ENCODE peak calls at places on chromosome 4, in six cellular contexts. I, G, E, B, W and V are unnamed samples.

GRCh38 chr4:7523526-7523925 is 88.8 kb upstream of the PSAPL1 start:
- DNase-seq in G (no peak), W (no peak), I (no peak), B (no peak), E (no peak), V (no peak)

GRCh38 chr4:145494666-145495065 is 13.0 kb downstream of the SMAD1 start:
- DNase-seq in I (no peak), E (no peak), B (no peak), W (no peak), G (no peak), V (no peak)

GRCh38 chr4:184680698-184681097 is 31.2 kb downstream of the PRIMPOL start:
- DNase-seq in G (no peak), W (no peak), B (no peak), E (no peak), I (no peak), V (no peak)

GRCh38 chr4:1207157-1207470 is 34.7 kb upstream of the SPON2 start:
- DNase-seq in G (no peak), B (no peak), E (no peak), I (no peak), W (no peak), V (no peak)

GRCh38 chr4:47469951-47470350 is 6.4 kb upstream of the COMMD8 start:
- DNase-seq in G (no peak), E (no peak), W (no peak), B (no peak), I (no peak), V (no peak)

GRCh38 chr4:176547005-176547404 is 227.2 kb downstream of the SPCS3 start:
- DNase-seq in G (no peak), E (no peak), B (no peak), W (no peak), I (no peak), V (no peak)

GRCh38 chr4:167020410-167020809 is 213.9 kb downstream of the SPOCK3 start:
- DNase-seq in B (no peak), W (no peak), E (no peak), G (no peak), I (no peak), V (no peak)

GRCh38 chr4:104425003-104425402 is 69.7 kb downstream of the CXXC4 start:
- DNase-seq in I (no peak), G (no peak), E (no peak), B (no peak), W (no peak), V (no peak)

GRCh38 chr4:119040711-119041185 is 94.9 kb upstream of the MYOZ2 start:
- DNase-seq in G (no peak), E (no peak), B (peak), I (no peak), W (no peak), V (no peak)

GRCh38 chr4:148253748-148254147 is 188.5 kb downstream of the NR3C2 start:
- DNase-seq in W (no peak), I (no peak), B (no peak), G (no peak), E (no peak), V (no peak)

GRCh38 chr4:41696131-41696530 is 52.4 kb downstream of the PHOX2B start:
- DNase-seq in I (no peak), G (no peak), E (no peak), B (no peak), W (no peak), V (no peak)

GRCh38 chr4:26568446-26568994 is 15.4 kb upstream of the TBC1D19 start:
- DNase-seq in B (peak), E (no peak), I (no peak), G (peak), W (no peak), V (no peak)

GRCh38 chr4:7704091-7704490 is 235.6 kb downstream of the AFAP1 start:
- DNase-seq in I (no peak), W (no peak), B (no peak), G (no peak), E (no peak), V (no peak)

GRCh38 chr4:73675623-73676022 is 55.4 kb upstream of the RASSF6 start:
- DNase-seq in B (no peak), G (no peak), I (no peak), W (no peak), E (no peak), V (no peak)

GRCh38 chr4:159735281-159736207 is 632.7 kb downstream of the RAPGEF2 start:
- DNase-seq in G (no peak), E (no peak), I (no peak), W (no peak), B (no peak), V (no peak)

GRCh38 chr4:111957131-111957530 is 188.1 kb upstream of the FAM241A start:
- DNase-seq in G (no peak), E (no peak), I (no peak), B (no peak), W (no peak), V (no peak)

GRCh38 chr4:158327525-158327924 is 117.2 kb downstream of the TMEM144 start:
- DNase-seq in I (no peak), B (no peak), W (no peak), E (no peak), G (peak), V (no peak)

GRCh38 chr4:151853034-151853433 is 92.2 kb upstream of the GATB start:
- DNase-seq in E (no peak), W (no peak), G (no peak), B (no peak), I (no peak), V (no peak)

GRCh38 chr4:15213415-15213814 is 211.1 kb downstream of the CPEB2 start:
- DNase-seq in G (no peak), I (no peak), B (no peak), E (no peak), W (no peak), V (no peak)

GRCh38 chr4:8698341-8699062 is 105.9 kb downstream of the CPZ start:
- DNase-seq in G (no peak), B (no peak), E (no peak), I (no peak), W (no peak), V (no peak)

GRCh38 chr4:123600426-123600825 is 203.8 kb downstream of the SPRY1 start:
- DNase-seq in G (no peak), B (no peak), E (no peak), I (no peak), W (no peak), V (no peak)

GRCh38 chr4:98546910-98547544 is 111.4 kb downstream of the TSPAN5 start:
- DNase-seq in B (no peak), E (no peak), G (no peak), W (no peak), I (no peak), V (no peak)

GRCh38 chr4:7554885-7555284 is 120.2 kb upstream of the PSAPL1 start:
- DNase-seq in E (no peak), I (no peak), B (no peak), G (no peak), W (no peak), V (no peak)